ENCODE peak calls at places on chromosomes 4 and X, in nine cellular contexts. J is ovary, V is dorsolateral prefrontal cortex, D is left lung, N is OCI-LY7, G is esophagus squamous epithelium, B is astrocyte, X is left ventricle myocardium inferior, Z is GM23248. Q is an unnamed sample.

GRCh38 chr4:118086334-118086733 is 52.0 kb downstream of the NDST3 start:
- DNase-seq in J (no peak), V (peak; percentile 5), D (no peak), N (no peak), G (no peak), B (peak; percentile 21), X (no peak), Z (peak; percentile 52), Q (no peak)

GRCh38 chr4:104416725-104417363 is 77.8 kb downstream of the CXXC4 start:
- DNase-seq in J (no peak), V (no peak), D (no peak), N (no peak), G (no peak), B (no peak), X (no peak), Z (no peak), Q (no peak)

GRCh38 chr4:110624016-110624770 is 1.3 kb upstream of the PITX2 start:
- DNase-seq in J (no peak), V (no peak), D (no peak), N (no peak), G (no peak), B (no peak), X (no peak), Z (no peak), Q (no peak)

GRCh38 chrX:148609766-148610698 is 109.6 kb downstream of the AFF2 start:
- DNase-seq in J (no peak), V (no peak), D (no peak), N (peak; percentile 86), G (no peak), B (no peak), X (no peak), Z (no peak), Q (no peak)

GRCh38 chrX:15146515-15146914 is 123.4 kb downstream of the ASB9 start:
- DNase-seq in J (no peak), V (no peak), D (no peak), N (peak; percentile 12), G (no peak), B (no peak), X (no peak), Z (peak; percentile 17), Q (no peak)

GRCh38 chr4:178314287-178314686 is 872.0 kb upstream of the AGA start:
- DNase-seq in J (no peak), V (no peak), D (no peak), N (no peak), G (no peak), B (no peak), X (no peak), Z (no peak), Q (no peak)

GRCh38 chr4:25890653-25891485 is 23.2 kb upstream of the SMIM20 start:
- DNase-seq in J (no peak), V (no peak), D (no peak), N (no peak), G (no peak), B (no peak), X (no peak), Z (no peak), Q (no peak)

GRCh38 chr4:160835789-160836188 is 1328.0 kb downstream of the FSTL5 start:
- DNase-seq in J (no peak), V (no peak), D (peak; percentile 20), N (no peak), G (no peak), B (no peak), X (no peak), Z (no peak), Q (no peak)

GRCh38 chr4:144819591-144819990 is 173.6 kb downstream of the HHIP start:
- DNase-seq in J (no peak), V (no peak), D (no peak), N (no peak), G (no peak), B (no peak), X (no peak), Z (peak; percentile 5), Q (no peak)

GRCh38 chr4:56049428-56050212 is 100.9 kb downstream of the CEP135 start:
- DNase-seq in J (peak; percentile 15), V (peak; percentile 19), D (no peak), N (peak; percentile 75), G (no peak), B (peak; percentile 34), X (no peak), Z (peak; percentile 38), Q (no peak)
- H3K27ac ChIP-seq in J (no peak overlapping the region), V (peak overlapping the region; percentile 20), D (no peak overlapping the region), N (peak overlapping the region; percentile 72), G (no peak overlapping the region), B (peak overlapping the region; percentile 31), X (no peak overlapping the region), Z (no peak overlapping the region), Q (no peak overlapping the region)

DNA sequence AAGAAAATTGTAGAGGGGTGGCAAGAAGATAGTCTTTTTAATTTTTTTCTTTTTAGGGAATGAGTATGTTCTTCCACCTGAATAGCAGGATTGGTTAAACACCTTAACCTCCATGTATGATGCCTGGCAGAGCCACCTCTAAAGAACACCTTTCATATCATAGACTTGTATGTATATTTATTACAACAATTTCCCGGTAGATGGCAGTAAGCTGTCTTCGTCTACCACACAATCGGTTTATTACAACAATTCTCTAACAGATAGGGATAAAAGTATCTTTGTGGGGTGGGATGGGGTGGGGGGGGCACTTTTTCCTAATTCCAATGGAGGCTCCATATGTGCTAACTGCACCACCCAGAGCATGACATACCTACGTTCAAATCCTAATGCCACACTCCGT is 255.5 kb downstream of the LDB2 start:
- DNase-seq in J (no peak), V (no peak), D (no peak), N (no peak), G (no peak), B (no peak), X (no peak), Z (no peak), Q (no peak)
- H3K27ac ChIP-seq in J (no peak overlapping the region), V (no peak overlapping the region), D (no peak overlapping the region), N (no peak overlapping the region), G (no peak overlapping the region), B (no peak overlapping the region), X (no peak overlapping the region), Z (no peak overlapping the region), Q (no peak overlapping the region)

GRCh38 chrX:65696613-65697012 is 29.2 kb downstream of the MSN start:
- DNase-seq in J (no peak), V (no peak), D (no peak), N (no peak), G (no peak), B (peak; percentile 57), X (no peak), Z (no peak), Q (no peak)
- H3K27ac ChIP-seq in J (no peak overlapping the region), V (no peak overlapping the region), D (peak overlapping the region; percentile 88), N (peak overlapping the region; percentile 100), G (no peak overlapping the region), B (peak overlapping the region; percentile 67), X (peak overlapping the region; percentile 76), Z (peak overlapping the region; percentile 89), Q (peak overlapping the region; percentile 65)

GRCh38 chr4:10730590-10730989 is 46.0 kb upstream of the CLNK start:
- DNase-seq in J (no peak), V (no peak), D (no peak), N (no peak), G (no peak), B (no peak), X (no peak), Z (no peak), Q (no peak)
- H3K27ac ChIP-seq in J (no peak overlapping the region), V (no peak overlapping the region), D (no peak overlapping the region), N (no peak overlapping the region), G (no peak overlapping the region), B (no peak overlapping the region), X (no peak overlapping the region), Z (no peak overlapping the region), Q (no peak overlapping the region)

GRCh38 chr4:151169223-151169622 is 69.8 kb downstream of the RPS3A start:
- DNase-seq in J (peak; percentile 80), V (peak; percentile 58), D (no peak), N (no peak), G (no peak), B (peak; percentile 98), X (peak; percentile 75), Z (peak; percentile 98), Q (no peak)

GRCh38 chr4:151173751-151174325 is 74.4 kb downstream of the RPS3A start:
- DNase-seq in J (peak; percentile 51), V (no peak), D (no peak), N (no peak), G (no peak), B (no peak), X (peak; percentile 73), Z (no peak), Q (no peak)

GRCh38 chr4:151167561-151167960 is 68.1 kb downstream of the RPS3A start:
- DNase-seq in J (peak; percentile 40), V (no peak), D (no peak), N (no peak), G (no peak), B (no peak), X (no peak), Z (no peak), Q (no peak)

GRCh38 chr4:151166662-151167061 is 67.2 kb downstream of the RPS3A start:
- DNase-seq in J (no peak), V (no peak), D (no peak), N (no peak), G (no peak), B (no peak), X (no peak), Z (no peak), Q (no peak)

DNA sequence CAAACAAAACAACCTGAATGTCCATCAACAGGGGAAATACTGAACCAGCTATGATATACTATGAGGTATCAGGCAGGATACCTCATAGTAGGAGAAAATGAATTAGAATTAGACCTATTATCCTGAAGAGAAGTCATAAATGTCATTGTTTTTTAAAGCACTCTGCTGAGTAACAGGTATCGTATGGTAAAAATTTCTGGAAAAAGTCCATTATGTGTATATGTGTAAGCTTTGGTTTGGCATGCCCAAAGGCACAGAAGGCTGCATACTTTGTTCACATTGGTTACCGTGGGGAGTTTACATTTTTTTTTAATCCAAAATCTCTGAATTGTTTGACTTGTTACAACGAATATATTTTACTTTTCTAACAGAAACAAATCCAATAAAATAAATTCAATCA is 70.5 kb downstream of the RPS3A start:
- DNase-seq in J (no peak), V (no peak), D (no peak), N (no peak), G (no peak), B (peak; percentile 61), X (no peak), Z (peak; percentile 82), Q (no peak)
- H3K27ac ChIP-seq in J (peak overlapping the region; percentile 60), V (peak overlapping the region; percentile 72), D (no peak overlapping the region), N (no peak overlapping the region), G (no peak overlapping the region), B (peak overlapping the region; percentile 35), X (peak overlapping the region; percentile 66), Z (peak overlapping the region; percentile 92), Q (no peak overlapping the region)

GRCh38 chr4:103098746-103099421 is 750 bp downstream of the BDH2 start:
- DNase-seq in J (no peak), V (no peak), D (no peak), N (no peak), G (no peak), B (no peak), X (no peak), Z (peak; percentile 53), Q (no peak)
- H3K27ac ChIP-seq in J (peak overlapping the region; percentile 46), V (peak overlapping the region; percentile 54), D (peak overlapping the region; percentile 56), N (no peak overlapping the region), G (peak overlapping the region; percentile 62), B (peak overlapping the region; percentile 56), X (peak overlapping the region; percentile 78), Z (peak overlapping the region; percentile 87), Q (peak overlapping the region; percentile 69)

GRCh38 chrX:107675365-107675654 is 47.0 kb downstream of the PRPS1 start:
- DNase-seq in J (no peak), V (no peak), D (no peak), N (no peak), G (no peak), B (no peak), X (no peak), Z (no peak), Q (no peak)
- H3K27ac ChIP-seq in J (peak overlapping the region; percentile 66), V (peak overlapping the region; percentile 67), D (peak overlapping the region; percentile 99), N (peak overlapping the region; percentile 89), G (peak overlapping the region; percentile 91), B (no peak overlapping the region), X (peak overlapping the region; percentile 94), Z (peak overlapping the region; percentile 96), Q (peak overlapping the region; percentile 98)

Q was measured in thoracic aorta.